ENCODE peak calls at places on chromosomes 13 and 19, in nine cellular contexts. N is thoracic aorta, Q is neural crest cell, X is AG09309, V is coronary artery, F is A549, B is fibroblast of pulmonary artery, G is gastrocnemius medialis, O is left ventricle myocardium inferior. A is an unnamed sample.

GRCh38 chr13:20174656-20175405 is 14.0 kb upstream of the GJA3 start:
- DNase-seq in N (peak), Q (no peak), X (peak), V (peak), F (peak), B (peak), G (peak), O (peak), A (peak)

GRCh38 chr13:26046639-26047038 is 5.2 kb downstream of the SHISA2 start:
- DNase-seq in N (no peak), Q (no peak), X (no peak), V (no peak), F (no peak), B (no peak), G (no peak), O (no peak), A (no peak)

GRCh38 chr13:100240109-100240779 is 151.4 kb downstream of the PCCA start:
- DNase-seq in N (no peak), Q (no peak), X (no peak), V (no peak), F (no peak), B (no peak), G (no peak), O (no peak), A (no peak)

GRCh38 chr19:12244370-12244769 is 50.3 kb downstream of the ZNF44 start:
- DNase-seq in N (no peak), Q (no peak), X (no peak), V (no peak), F (no peak), B (no peak), G (no peak), O (no peak), A (no peak)

GRCh38 chr13:67223742-67224141 is 6.4 kb downstream of the PCDH9 start:
- DNase-seq in N (no peak), Q (no peak), X (no peak), V (no peak), F (no peak), B (peak), G (no peak), O (no peak), A (no peak)

GRCh38 chr13:24050292-24050711 is 110.2 kb upstream of the SPATA13 start:
- DNase-seq in N (no peak), Q (no peak), X (no peak), V (peak), F (no peak), B (peak), G (peak), O (peak), A (no peak)

GRCh38 chr19:56959211-56959610 is 118.7 kb upstream of the PEG3 start:
- DNase-seq in N (no peak), Q (no peak), X (no peak), V (no peak), F (no peak), B (no peak), G (no peak), O (no peak), A (no peak)

GRCh38 chr13:107209811-107210210 is 641.9 kb upstream of the ARGLU1 start:
- DNase-seq in N (no peak), Q (no peak), X (peak), V (no peak), F (no peak), B (peak), G (no peak), O (no peak), A (no peak)

GRCh38 chr13:44305845-44306244 is 67.8 kb upstream of the SERP2 start:
- DNase-seq in N (no peak), Q (peak), X (no peak), V (peak), F (no peak), B (no peak), G (no peak), O (no peak), A (no peak)

GRCh38 chr13:111956261-111957151 is 110.4 kb upstream of the SOX1 start:
- DNase-seq in N (no peak), Q (no peak), X (no peak), V (peak), F (no peak), B (no peak), G (no peak), O (no peak), A (no peak)

GRCh38 chr19:29882719-29883105 is 59.3 kb upstream of the URI1 start:
- DNase-seq in N (no peak), Q (no peak), X (no peak), V (no peak), F (no peak), B (no peak), G (no peak), O (no peak), A (no peak)

GRCh38 chr19:56720281-56720680 is 48.7 kb upstream of the ZNF835 start:
- DNase-seq in N (no peak), Q (no peak), X (no peak), V (no peak), F (no peak), B (no peak), G (no peak), O (no peak), A (no peak)

GRCh38 chr13:42495256-42495655 is 78.7 kb upstream of the TNFSF11 start:
- DNase-seq in N (no peak), Q (no peak), X (no peak), V (no peak), F (no peak), B (peak), G (no peak), O (no peak), A (no peak)

GRCh38 chr13:113765241-113765910 is 6.3 kb downstream of the TMEM255B start:
- DNase-seq in N (no peak), Q (no peak), X (no peak), V (no peak), F (no peak), B (no peak), G (no peak), O (no peak), A (no peak)

GRCh38 chr13:59771272-59771671 is 392.5 kb downstream of the DIAPH3 start:
- DNase-seq in N (no peak), Q (no peak), X (no peak), V (no peak), F (peak), B (peak), G (no peak), O (no peak), A (no peak)

GRCh38 chr19:13765395-13766094 is 1.2 kb downstream of the MRI1 start:
- DNase-seq in N (no peak), Q (no peak), X (no peak), V (no peak), F (no peak), B (no peak), G (no peak), O (no peak), A (no peak)

GRCh38 chr19:16295071-16295470 is 29.6 kb upstream of the KLF2 start:
- DNase-seq in N (no peak), Q (no peak), X (no peak), V (no peak), F (no peak), B (no peak), G (no peak), O (no peak), A (no peak)

GRCh38 chr19:53978975-53979801 is 12.2 kb upstream of the CACNG6 start:
- DNase-seq in N (no peak), Q (no peak), X (no peak), V (no peak), F (no peak), B (no peak), G (no peak), O (no peak), A (no peak)

GRCh38 chr13:101098873-101099272 is 317.4 kb downstream of the NALCN start:
- DNase-seq in N (no peak), Q (no peak), X (no peak), V (no peak), F (no peak), B (no peak), G (no peak), O (no peak), A (no peak)

GRCh38 chr19:46824887-46825730 is 25.5 kb downstream of the AP2S1 start:
- DNase-seq in N (no peak), Q (no peak), X (no peak), V (no peak), F (no peak), B (peak), G (no peak), O (no peak), A (no peak)

GRCh38 chr13:106381083-106381482 is 154.4 kb downstream of the EFNB2 start:
- DNase-seq in N (no peak), Q (no peak), X (no peak), V (no peak), F (no peak), B (peak), G (no peak), O (no peak), A (peak)

GRCh38 chr13:83281666-83282065 is 600.6 kb downstream of the SLITRK1 start:
- DNase-seq in N (no peak), Q (no peak), X (no peak), V (no peak), F (no peak), B (no peak), G (no peak), O (no peak), A (peak)

GRCh38 chr19:3304871-3305423 is 61.4 kb upstream of the NFIC start:
- DNase-seq in N (no peak), Q (peak), X (no peak), V (no peak), F (peak), B (peak), G (peak), O (peak), A (no peak)

GRCh38 chr19:47711652-47712239 is 1.5 kb upstream of the EHD2 start:
- DNase-seq in N (no peak), Q (no peak), X (no peak), V (no peak), F (no peak), B (no peak), G (no peak), O (no peak), A (no peak)

GRCh38 chr13:38008636-38009035 is 139.1 kb upstream of the TRPC4 start:
- DNase-seq in N (no peak), Q (no peak), X (no peak), V (no peak), F (no peak), B (peak), G (no peak), O (no peak), A (no peak)

GRCh38 chr19:5452594-5453565 is 2.3 kb upstream of the ZNRF4 start:
- DNase-seq in N (no peak), Q (no peak), X (no peak), V (no peak), F (peak), B (peak), G (no peak), O (no peak), A (no peak)

GRCh38 chr19:56253737-56254136 is 18.8 kb upstream of the EDDM13 start:
- DNase-seq in N (no peak), Q (no peak), X (peak), V (no peak), F (peak), B (peak), G (no peak), O (no peak), A (peak)

GRCh38 chr19:1250374-1251232 is 2.2 kb downstream of the MIDN start:
- DNase-seq in N (no peak), Q (peak), X (no peak), V (no peak), F (no peak), B (peak), G (peak), O (peak), A (no peak)

GRCh38 chr19:6233051-6233826 is 46.5 kb downstream of the MLLT1 start:
- DNase-seq in N (peak), Q (no peak), X (no peak), V (no peak), F (no peak), B (peak), G (peak), O (peak), A (no peak)

GRCh38 chr13:35392768-35393167 is 83.7 kb downstream of the MAB21L1 start:
- DNase-seq in N (no peak), Q (no peak), X (no peak), V (no peak), F (no peak), B (no peak), G (no peak), O (no peak), A (no peak)

GRCh38 chr19:7680606-7681335 is at the start of gene TRAPPC5:
- DNase-seq in N (no peak), Q (peak), X (peak), V (peak), F (peak), B (peak), G (peak), O (peak), A (peak)

GRCh38 chr13:38002596-38002995 is 133.0 kb upstream of the TRPC4 start:
- DNase-seq in N (no peak), Q (no peak), X (no peak), V (no peak), F (no peak), B (no peak), G (no peak), O (no peak), A (no peak)

GRCh38 chr13:31209172-31209818 is 9.5 kb downstream of the B3GLCT start:
- DNase-seq in N (no peak), Q (no peak), X (no peak), V (no peak), F (no peak), B (peak), G (peak), O (peak), A (peak)

GRCh38 chr19:588758-589692 is 656 bp upstream of the HCN2 start:
- DNase-seq in N (no peak), Q (no peak), X (no peak), V (no peak), F (no peak), B (no peak), G (no peak), O (no peak), A (no peak)

GRCh38 chr13:67554746-67555452 is 324.8 kb upstream of the PCDH9 start:
- DNase-seq in N (no peak), Q (no peak), X (no peak), V (no peak), F (no peak), B (no peak), G (no peak), O (no peak), A (no peak)

GRCh38 chr13:101305981-101306411 is 110.3 kb downstream of the NALCN start:
- DNase-seq in N (no peak), Q (no peak), X (no peak), V (no peak), F (no peak), B (no peak), G (no peak), O (no peak), A (no peak)

GRCh38 chr13:106259928-106260327 is 275.5 kb downstream of the EFNB2 start:
- DNase-seq in N (no peak), Q (no peak), X (no peak), V (no peak), F (no peak), B (no peak), G (no peak), O (no peak), A (no peak)

GRCh38 chr19:48540110-48540509 is 11.9 kb upstream of the SULT2B1 start:
- DNase-seq in N (no peak), Q (no peak), X (no peak), V (no peak), F (no peak), B (no peak), G (no peak), O (no peak), A (no peak)

GRCh38 chr13:65292488-65292901 is 1937.6 kb downstream of the PCDH9 start:
- DNase-seq in N (no peak), Q (no peak), X (peak), V (no peak), F (no peak), B (peak), G (no peak), O (no peak), A (no peak)

GRCh38 chr13:48542581-48543341 is 9.9 kb upstream of the RCBTB2 start:
- DNase-seq in N (no peak), Q (peak), X (no peak), V (no peak), F (no peak), B (peak), G (peak), O (peak), A (no peak)
- TF ChIP-seq CTCF in N (peak), Q (peak), X (no peak), V (no peak), F (no peak), B (peak), G (peak), O (peak), A (no peak)

GRCh38 chr19:39596911-39597310 is 5.4 kb upstream of the LGALS13 start:
- DNase-seq in N (no peak), Q (no peak), X (no peak), V (no peak), F (no peak), B (no peak), G (no peak), O (no peak), A (no peak)

GRCh38 chr19:39607021-39607420 is 4.7 kb downstream of the LGALS13 start:
- DNase-seq in N (no peak), Q (no peak), X (no peak), V (no peak), F (no peak), B (no peak), G (no peak), O (no peak), A (no peak)

GRCh38 chr19:39603825-39604224 is 1.5 kb downstream of the LGALS13 start:
- DNase-seq in N (no peak), Q (no peak), X (no peak), V (no peak), F (no peak), B (no peak), G (no peak), O (no peak), A (no peak)

GRCh38 chr19:39599116-39599515 is 3.2 kb upstream of the LGALS13 start:
- DNase-seq in N (no peak), Q (peak), X (no peak), V (no peak), F (no peak), B (peak), G (no peak), O (no peak), A (no peak)

DNA sequence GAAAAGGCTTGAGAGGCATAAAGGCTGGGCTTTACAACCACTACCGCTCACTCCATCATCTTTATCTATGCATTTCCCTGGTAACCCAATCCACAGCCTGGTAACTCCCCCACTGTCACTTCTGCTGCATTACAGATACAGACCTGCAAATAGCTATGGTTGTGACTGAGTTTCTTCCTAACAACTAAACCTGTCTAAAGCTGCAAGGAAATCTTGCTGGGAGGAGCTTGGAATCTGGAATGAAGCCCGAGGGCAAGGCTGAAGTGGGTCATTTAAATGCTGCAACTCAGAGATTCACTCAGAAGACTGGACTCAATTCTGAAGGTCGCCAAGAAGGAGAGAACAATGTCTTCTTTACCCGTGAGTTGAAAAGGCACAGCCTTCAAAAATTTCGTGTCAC is at the start of gene LGALS13:
- DNase-seq in N (no peak), Q (no peak), X (no peak), V (no peak), F (no peak), B (no peak), G (no peak), O (no peak), A (no peak)
- TF ChIP-seq CTCF in N (no peak), Q (no peak), X (no peak), V (no peak), F (no peak), B (no peak), G (no peak), O (no peak), A (no peak)

GRCh38 chr19:43432866-43433673 is 18.4 kb downstream of the TEX101 start:
- DNase-seq in N (no peak), Q (peak), X (no peak), V (no peak), F (peak), B (peak), G (no peak), O (peak), A (no peak)
- TF ChIP-seq CTCF in N (peak), Q (peak), X (peak), V (peak), F (peak), B (peak), G (peak), O (peak), A (peak)

GRCh38 chr13:71483733-71484132 is 383.3 kb downstream of the DACH1 start:
- DNase-seq in N (no peak), Q (no peak), X (no peak), V (no peak), F (no peak), B (no peak), G (no peak), O (no peak), A (no peak)

GRCh38 chr13:71477735-71478134 is 389.3 kb downstream of the DACH1 start:
- DNase-seq in N (no peak), Q (no peak), X (no peak), V (no peak), F (no peak), B (no peak), G (no peak), O (no peak), A (no peak)
- TF ChIP-seq CTCF in N (no peak), Q (peak), X (no peak), V (no peak), F (peak), B (peak), G (no peak), O (peak), A (peak)

DNA sequence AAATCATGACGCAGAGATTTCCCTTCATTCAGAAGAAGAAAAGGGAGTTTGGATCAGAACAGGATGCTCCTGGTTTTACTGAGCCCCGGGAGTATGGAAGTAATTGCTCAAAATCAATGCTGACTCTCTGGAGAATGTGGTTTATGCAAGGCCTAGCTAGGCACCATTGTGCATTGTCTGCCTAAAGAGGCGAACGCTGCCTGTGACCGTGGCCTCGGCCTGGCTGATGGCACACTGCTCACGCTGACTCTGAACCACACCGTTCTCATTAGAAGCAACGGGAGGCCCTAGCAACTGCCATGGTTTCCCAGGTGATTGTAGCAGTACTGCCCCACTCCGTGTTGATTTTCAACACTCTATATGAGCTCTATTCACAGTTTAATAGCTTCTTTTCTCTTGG is 41.7 kb upstream of the UBL3 start:
- DNase-seq in N (no peak), Q (no peak), X (no peak), V (no peak), F (no peak), B (no peak), G (no peak), O (no peak), A (no peak)
- TF ChIP-seq CTCF in N (no peak), Q (no peak), X (no peak), V (no peak), F (no peak), B (no peak), G (no peak), O (no peak), A (no peak)

GRCh38 chr13:95485045-95485517 is 67.4 kb upstream of the CLDN10 start:
- DNase-seq in N (no peak), Q (no peak), X (no peak), V (no peak), F (no peak), B (peak), G (no peak), O (no peak), A (no peak)
- TF ChIP-seq CTCF in N (no peak), Q (no peak), X (no peak), V (no peak), F (no peak), B (no peak), G (no peak), O (no peak), A (no peak)

GRCh38 chr19:33397536-33398360 is 24.2 kb downstream of the CEBPG start:
- DNase-seq in N (no peak), Q (peak), X (no peak), V (no peak), F (no peak), B (no peak), G (peak), O (no peak), A (no peak)
- TF ChIP-seq CTCF in N (no peak), Q (peak), X (no peak), V (no peak), F (no peak), B (peak), G (no peak), O (peak), A (peak)

GRCh38 chr19:31232220-31232619 is 117.0 kb downstream of the TSHZ3 start:
- DNase-seq in N (no peak), Q (no peak), X (peak), V (no peak), F (no peak), B (no peak), G (no peak), O (no peak), A (no peak)
- TF ChIP-seq CTCF in N (no peak), Q (no peak), X (no peak), V (no peak), F (no peak), B (no peak), G (no peak), O (peak), A (peak)